ENCODE peak calls at places on chromosomes 3 and 15, in five cellular contexts. One of them, this sample, is unnamed.
A peak's percentile ranks its signal among the peaks of the same experiment; 100 is the strongest.

GRCh38 chr15:68206711-68207151 is 1.6 kb upstream of the CALML4 start:
- DNase-seq in kidney: no peak
- DNase-seq in mesothelial cell of epicardium: no peak
- DNase-seq in NCI-H510A treated with DMSO at 0.1 percent for 48 hours: no peak
- DNase-seq in stimulated activated naive CD8-positive, alpha-beta T cell treated with anti-CD3 and anti-CD28 coated beads, Interleukin-15, amount 100 ng/mL, for 72 hours: no peak
- DNase-seq in this sample: no peak

GRCh38 chr3:173066044-173066679 is 74.9 kb downstream of the SPATA16 start:
- DNase-seq in kidney: no peak
- DNase-seq in mesothelial cell of epicardium: no peak
- DNase-seq in NCI-H510A treated with DMSO at 0.1 percent for 48 hours: no peak
- DNase-seq in stimulated activated naive CD8-positive, alpha-beta T cell treated with anti-CD3 and anti-CD28 coated beads, Interleukin-15, amount 100 ng/mL, for 72 hours: no peak
- DNase-seq in this sample: no peak

GRCh38 chr3:10702961-10703740 is 112.9 kb upstream of the SLC6A11 start:
- DNase-seq in kidney: no peak
- DNase-seq in mesothelial cell of epicardium: no peak
- DNase-seq in NCI-H510A treated with DMSO at 0.1 percent for 48 hours: no peak
- DNase-seq in stimulated activated naive CD8-positive, alpha-beta T cell treated with anti-CD3 and anti-CD28 coated beads, Interleukin-15, amount 100 ng/mL, for 72 hours: no peak
- DNase-seq in this sample: no peak

GRCh38 chr3:123582315-123582714 is 2.5 kb downstream of the HACD2 start:
- DNase-seq in kidney: no peak
- DNase-seq in mesothelial cell of epicardium: no peak
- DNase-seq in NCI-H510A treated with DMSO at 0.1 percent for 48 hours: no peak
- DNase-seq in stimulated activated naive CD8-positive, alpha-beta T cell treated with anti-CD3 and anti-CD28 coated beads, Interleukin-15, amount 100 ng/mL, for 72 hours: no peak
- DNase-seq in this sample: no peak

GRCh38 chr3:97971679-97972567 is at the start of gene RIOX2:
- DNase-seq in kidney: peak; percentile 92
- DNase-seq in mesothelial cell of epicardium: peak; percentile 31
- DNase-seq in NCI-H510A treated with DMSO at 0.1 percent for 48 hours: peak; percentile 28
- DNase-seq in stimulated activated naive CD8-positive, alpha-beta T cell treated with anti-CD3 and anti-CD28 coated beads, Interleukin-15, amount 100 ng/mL, for 72 hours: peak; percentile 83
- DNase-seq in this sample: peak; percentile 75

GRCh38 chr15:23402140-23402539 is 44.9 kb downstream of the GOLGA6L2 start:
- DNase-seq in kidney: no peak
- DNase-seq in mesothelial cell of epicardium: no peak
- DNase-seq in NCI-H510A treated with DMSO at 0.1 percent for 48 hours: no peak
- DNase-seq in stimulated activated naive CD8-positive, alpha-beta T cell treated with anti-CD3 and anti-CD28 coated beads, Interleukin-15, amount 100 ng/mL, for 72 hours: no peak
- DNase-seq in this sample: no peak

GRCh38 chr15:71476823-71477222 is 333.5 kb upstream of the NR2E3 start:
- DNase-seq in kidney: no peak
- DNase-seq in mesothelial cell of epicardium: no peak
- DNase-seq in NCI-H510A treated with DMSO at 0.1 percent for 48 hours: no peak
- DNase-seq in stimulated activated naive CD8-positive, alpha-beta T cell treated with anti-CD3 and anti-CD28 coated beads, Interleukin-15, amount 100 ng/mL, for 72 hours: no peak
- DNase-seq in this sample: no peak

GRCh38 chr15:77138167-77138522 is 67.2 kb upstream of the TSPAN3 start:
- DNase-seq in kidney: no peak
- DNase-seq in mesothelial cell of epicardium: no peak
- DNase-seq in NCI-H510A treated with DMSO at 0.1 percent for 48 hours: no peak
- DNase-seq in stimulated activated naive CD8-positive, alpha-beta T cell treated with anti-CD3 and anti-CD28 coated beads, Interleukin-15, amount 100 ng/mL, for 72 hours: no peak
- DNase-seq in this sample: no peak

GRCh38 chr3:17639257-17639656 is 103.2 kb downstream of the TBC1D5 start:
- DNase-seq in kidney: no peak
- DNase-seq in mesothelial cell of epicardium: no peak
- DNase-seq in NCI-H510A treated with DMSO at 0.1 percent for 48 hours: no peak
- DNase-seq in stimulated activated naive CD8-positive, alpha-beta T cell treated with anti-CD3 and anti-CD28 coated beads, Interleukin-15, amount 100 ng/mL, for 72 hours: no peak
- DNase-seq in this sample: no peak

GRCh38 chr15:47466357-47466756 is 250.9 kb upstream of the SEMA6D start:
- DNase-seq in kidney: no peak
- DNase-seq in mesothelial cell of epicardium: no peak
- DNase-seq in NCI-H510A treated with DMSO at 0.1 percent for 48 hours: no peak
- DNase-seq in stimulated activated naive CD8-positive, alpha-beta T cell treated with anti-CD3 and anti-CD28 coated beads, Interleukin-15, amount 100 ng/mL, for 72 hours: no peak
- DNase-seq in this sample: no peak

GRCh38 chr3:170483485-170484262 is 65.0 kb downstream of the CLDN11 start:
- DNase-seq in kidney: no peak
- DNase-seq in mesothelial cell of epicardium: no peak
- DNase-seq in NCI-H510A treated with DMSO at 0.1 percent for 48 hours: no peak
- DNase-seq in stimulated activated naive CD8-positive, alpha-beta T cell treated with anti-CD3 and anti-CD28 coated beads, Interleukin-15, amount 100 ng/mL, for 72 hours: no peak
- DNase-seq in this sample: no peak